ENCODE peak calls at places on chromosomes 3 and 15, in four cellular contexts. One of them, this sample, is unnamed.

GRCh38 chr15:98382139-98382538 is 266.2 kb upstream of the IGF1R start:
- DNase-seq in K562: no peak
- DNase-seq in GM12878: no peak
- DNase-seq in HepG2: no peak
- DNase-seq in this sample: no peak

GRCh38 chr15:67946701-67947100 is 106.9 kb upstream of the RNU6-1 start:
- DNase-seq in K562: no peak
- DNase-seq in HepG2: no peak
- DNase-seq in GM12878: peak
- DNase-seq in this sample: no peak

GRCh38 chr3:40901298-40901697 is 298.0 kb upstream of the CTNNB1 start:
- DNase-seq in HepG2: no peak
- DNase-seq in GM12878: no peak
- DNase-seq in K562: no peak
- DNase-seq in this sample: no peak

GRCh38 chr15:67826717-67827560 is 1.6 kb downstream of the SKOR1 start:
- DNase-seq in GM12878: no peak
- DNase-seq in HepG2: no peak
- DNase-seq in K562: no peak
- DNase-seq in this sample: no peak

GRCh38 chr15:70632981-70633380 is 130.4 kb downstream of the UACA start:
- DNase-seq in GM12878: no peak
- DNase-seq in HepG2: no peak
- DNase-seq in K562: no peak
- DNase-seq in this sample: no peak

GRCh38 chr15:25508369-25509002 is 69.7 kb upstream of the UBE3A start:
- DNase-seq in GM12878: no peak
- DNase-seq in HepG2: peak
- DNase-seq in K562: peak
- DNase-seq in this sample: peak

GRCh38 chr3:53269888-53270880 is 14.4 kb upstream of the TKT start:
- DNase-seq in K562: peak
- DNase-seq in HepG2: peak
- DNase-seq in GM12878: peak
- DNase-seq in this sample: peak

GRCh38 chr3:174710622-174711021 is 148.5 kb upstream of the NAALADL2 start:
- DNase-seq in K562: no peak
- DNase-seq in HepG2: no peak
- DNase-seq in GM12878: no peak
- DNase-seq in this sample: no peak

GRCh38 chr3:151319613-151320012 is 3.0 kb upstream of the GPR87 start:
- DNase-seq in HepG2: no peak
- DNase-seq in K562: no peak
- DNase-seq in GM12878: no peak
- DNase-seq in this sample: no peak

GRCh38 chr15:36680751-36681150 is 101.3 kb downstream of the CDIN1 start:
- DNase-seq in GM12878: no peak
- DNase-seq in HepG2: no peak
- DNase-seq in K562: no peak
- DNase-seq in this sample: no peak

GRCh38 chr15:25183581-25184330 is 229.0 kb downstream of the SNRPN start:
- DNase-seq in HepG2: no peak
- DNase-seq in GM12878: no peak
- DNase-seq in K562: no peak
- DNase-seq in this sample: no peak

GRCh38 chr3:37481986-37482385 is 307.6 kb upstream of the LRRFIP2 start:
- DNase-seq in K562: no peak
- DNase-seq in GM12878: no peak
- DNase-seq in HepG2: no peak
- DNase-seq in this sample: no peak

GRCh38 chr3:38805765-38806386 is 10.1 kb downstream of the SCN10A start:
- DNase-seq in HepG2: peak
- DNase-seq in K562: peak
- DNase-seq in GM12878: peak
- DNase-seq in this sample: peak

GRCh38 chr3:36525115-36525711 is 144.9 kb downstream of the STAC start:
- DNase-seq in HepG2: no peak
- DNase-seq in GM12878: no peak
- DNase-seq in K562: no peak
- DNase-seq in this sample: peak

GRCh38 chr15:90131848-90132247 is 29.6 kb upstream of the IDH2 start:
- DNase-seq in HepG2: no peak
- DNase-seq in GM12878: no peak
- DNase-seq in K562: no peak
- DNase-seq in this sample: no peak

GRCh38 chr15:52448010-52448890 is 80.4 kb downstream of the MYO5A start:
- DNase-seq in HepG2: no peak
- DNase-seq in GM12878: no peak
- DNase-seq in K562: no peak
- DNase-seq in this sample: no peak

GRCh38 chr3:157074490-157074889 is 85.5 kb downstream of the CCNL1 start:
- DNase-seq in GM12878: no peak
- DNase-seq in K562: no peak
- DNase-seq in HepG2: no peak
- DNase-seq in this sample: no peak

GRCh38 chr3:57444469-57444868 is 99.7 kb downstream of the DNAH12 start:
- DNase-seq in HepG2: no peak
- DNase-seq in GM12878: no peak
- DNase-seq in K562: no peak
- DNase-seq in this sample: no peak

GRCh38 chr3:188400494-188401243 is 246.7 kb downstream of the LPP start:
- DNase-seq in HepG2: no peak
- DNase-seq in GM12878: peak
- DNase-seq in K562: no peak
- DNase-seq in this sample: no peak

GRCh38 chr15:68218331-68218730 is 11.2 kb downstream of the CLN6 start:
- DNase-seq in HepG2: no peak
- DNase-seq in K562: no peak
- DNase-seq in GM12878: no peak
- DNase-seq in this sample: no peak

GRCh38 chr3:194592798-194593752 is 40.1 kb downstream of the TMEM44 start:
- DNase-seq in HepG2: no peak
- DNase-seq in GM12878: no peak
- DNase-seq in K562: no peak
- DNase-seq in this sample: peak

GRCh38 chr3:139099968-139100817 is 55.5 kb upstream of the PRR23C start:
- DNase-seq in HepG2: no peak
- DNase-seq in GM12878: no peak
- DNase-seq in K562: no peak
- DNase-seq in this sample: no peak

GRCh38 chr3:122958290-122958689 is 69.3 kb downstream of the SEMA5B start:
- DNase-seq in HepG2: no peak
- DNase-seq in GM12878: no peak
- DNase-seq in K562: no peak
- DNase-seq in this sample: no peak

DNA sequence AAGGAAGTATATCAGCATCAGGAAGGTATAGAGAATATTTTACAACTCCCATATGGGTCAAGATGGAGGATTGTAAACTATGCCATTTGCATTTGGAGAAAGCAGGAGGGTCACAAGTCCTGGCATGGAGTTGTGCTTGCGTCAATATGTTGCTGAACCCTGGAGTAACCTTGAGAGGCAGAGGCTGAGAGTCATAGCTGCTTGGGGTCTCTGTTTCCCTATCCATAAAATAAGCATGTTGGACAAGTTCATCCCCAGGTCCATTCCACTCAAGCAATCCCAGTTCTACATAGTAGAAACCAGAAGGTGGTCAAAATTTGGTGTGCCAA is 273.6 kb downstream of the MECOM start:
- DNase-seq in K562: no peak
- DNase-seq in GM12878: no peak
- DNase-seq in HepG2: no peak
- DNase-seq in this sample: no peak
- TF ChIP-seq JUNB in K562: no peak
- TF ChIP-seq JUNB in GM12878: no peak
- TF ChIP-seq JUNB in HepG2: no peak
- TF ChIP-seq JUNB in this sample: no peak

DNA sequence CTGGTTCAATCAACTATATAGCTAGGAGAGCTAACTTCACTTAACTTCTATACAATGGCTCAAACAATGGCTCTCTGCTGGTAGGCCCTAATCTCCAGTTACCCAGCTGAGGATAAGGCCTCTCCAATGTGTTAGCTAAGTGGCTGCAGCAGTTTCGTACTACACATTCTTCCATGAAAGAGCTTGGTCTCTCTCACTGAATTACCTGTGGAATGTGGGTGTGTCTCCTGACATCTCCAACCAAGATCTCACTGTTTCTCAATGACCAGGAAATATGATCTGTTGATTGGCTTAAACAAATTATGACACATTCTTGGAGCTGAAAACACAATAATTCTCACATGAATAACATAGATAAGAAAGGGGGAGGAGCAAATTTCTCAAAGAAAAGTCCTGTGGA is 169.8 kb upstream of the ROBO1 start:
- DNase-seq in GM12878: no peak
- DNase-seq in K562: no peak
- DNase-seq in HepG2: no peak
- DNase-seq in this sample: no peak
- TF ChIP-seq EP300 in GM12878: no peak
- TF ChIP-seq EP300 in K562: no peak
- TF ChIP-seq EP300 in HepG2: no peak
- TF ChIP-seq EP300 in this sample: no peak

DNA sequence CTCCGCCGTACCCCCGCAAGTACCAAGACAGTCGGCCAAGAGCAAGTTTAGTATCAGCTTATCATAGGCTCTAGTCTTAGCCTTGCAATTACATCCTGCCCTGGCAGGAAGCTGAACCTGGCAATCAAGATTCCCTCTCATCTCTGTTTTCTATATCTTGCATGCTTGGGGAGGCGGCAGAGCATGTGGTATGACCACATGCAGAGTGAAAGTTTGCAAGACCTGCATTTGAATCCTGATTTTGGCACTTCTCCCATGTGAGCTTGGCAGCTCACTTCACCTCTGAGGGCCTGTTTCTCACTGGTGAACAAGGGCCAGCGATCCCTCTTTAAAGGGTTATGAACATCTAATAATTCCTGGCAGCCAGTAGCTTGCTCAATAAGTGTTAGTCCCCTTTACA is 106.1 kb upstream of the FRMD4B start:
- DNase-seq in HepG2: no peak
- DNase-seq in K562: no peak
- DNase-seq in GM12878: no peak
- DNase-seq in this sample: no peak
- TF ChIP-seq RAD21 in HepG2: no peak
- TF ChIP-seq RAD21 in K562: no peak
- TF ChIP-seq RAD21 in GM12878: no peak
- TF ChIP-seq RAD21 in this sample: no peak

DNA sequence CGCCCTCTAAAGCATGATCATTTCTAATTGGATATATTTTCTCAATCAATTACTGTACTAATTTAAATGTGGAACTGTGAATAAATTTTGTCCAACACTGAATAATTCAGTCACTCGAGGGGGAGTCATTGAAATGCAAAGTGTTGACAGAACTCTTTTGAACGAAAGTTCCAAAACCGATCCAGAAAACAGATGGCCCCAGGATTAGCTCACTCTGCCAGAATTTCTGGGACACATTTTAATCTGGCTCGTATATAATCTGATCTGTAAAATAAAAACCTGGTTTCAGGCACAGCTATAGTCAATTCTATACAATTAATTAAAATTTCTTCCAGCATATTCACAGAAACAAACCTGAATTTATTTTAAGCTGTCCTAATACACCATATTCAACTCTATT is 580.4 kb downstream of the ROBO1 start:
- DNase-seq in GM12878: no peak
- DNase-seq in HepG2: no peak
- DNase-seq in K562: no peak
- DNase-seq in this sample: no peak
- TF ChIP-seq JUNB in GM12878: no peak
- TF ChIP-seq JUNB in HepG2: no peak
- TF ChIP-seq JUNB in K562: no peak
- TF ChIP-seq JUNB in this sample: no peak

DNA sequence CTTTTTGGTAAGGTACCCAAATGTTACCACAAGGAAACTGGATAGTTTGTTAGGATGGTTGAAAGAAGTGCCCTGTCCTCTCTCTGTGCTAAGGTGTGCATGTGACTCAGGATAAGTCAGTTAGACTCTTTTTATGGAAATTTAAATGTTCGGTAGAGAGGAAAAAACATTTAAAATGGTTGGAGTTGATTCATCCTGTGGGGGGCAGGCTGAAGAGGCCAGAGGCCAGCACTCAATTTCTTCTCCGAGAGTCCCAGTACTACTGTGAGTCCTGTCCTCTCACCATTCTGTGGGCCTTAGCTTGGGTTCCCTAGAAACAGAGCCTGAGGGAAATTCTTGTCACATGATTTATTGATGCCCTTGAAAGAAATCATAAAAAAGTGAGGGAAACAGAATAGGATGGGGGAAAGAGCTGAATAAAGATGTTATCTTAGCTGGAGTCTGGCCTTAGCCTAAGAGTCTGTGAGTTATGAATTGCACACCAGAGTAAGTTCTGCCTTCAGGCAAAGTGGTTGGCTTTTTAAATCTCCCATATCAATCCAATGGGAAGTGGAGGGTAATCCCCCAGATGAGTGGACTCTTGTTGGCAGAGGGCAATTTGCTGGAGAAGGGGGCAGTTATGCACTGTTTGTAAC is 106.5 kb upstream of the GALNT15 start:
- DNase-seq in HepG2: no peak
- DNase-seq in K562: no peak
- DNase-seq in GM12878: no peak
- DNase-seq in this sample: no peak
- TF ChIP-seq EP300 in HepG2: no peak
- TF ChIP-seq EP300 in K562: no peak
- TF ChIP-seq EP300 in GM12878: no peak
- TF ChIP-seq EP300 in this sample: no peak